ENCODE peak calls at places on chromosomes 5 and 9, in seven cellular contexts. H, M, O, J, Z, X and Y are unnamed samples.

GRCh38 chr5:180135128-180135955 is 63.8 kb upstream of the RNF130 start:
- DNase-seq in M (peak; percentile 92), H (no peak), J (no peak), O (no peak), Z (no peak), X (no peak), Y (no peak)

GRCh38 chr9:76835571-76836283 is 70.2 kb downstream of the PRUNE2 start:
- DNase-seq in X (no peak), M (peak; percentile 62), Z (no peak), O (no peak), H (no peak), J (no peak), Y (no peak)

GRCh38 chr9:118091676-118092490 is 387.7 kb downstream of the TLR4 start:
- DNase-seq in H (no peak), Z (no peak), J (no peak), M (no peak), X (no peak), O (no peak), Y (no peak)

GRCh38 chr9:75892168-75892901 is 1.9 kb downstream of the PCSK5 start:
- DNase-seq in H (peak; percentile 22), M (no peak), Z (peak; percentile 43), J (peak; percentile 13), O (peak; percentile 94), X (peak; percentile 14), Y (no peak)

GRCh38 chr5:76408104-76408644 is 5.1 kb downstream of the IQGAP2 start:
- DNase-seq in H (no peak), X (no peak), J (no peak), M (no peak), Z (no peak), O (no peak), Y (no peak)

GRCh38 chr5:58300346-58300745 is 159.5 kb downstream of the PLK2 start:
- DNase-seq in M (no peak), J (no peak), X (no peak), Z (no peak), O (no peak), H (no peak), Y (no peak)

GRCh38 chr5:35778259-35778769 is 78.4 kb upstream of the IL7R start:
- DNase-seq in M (no peak), X (no peak), J (no peak), H (no peak), O (no peak), Z (no peak), Y (no peak)

GRCh38 chr5:1772634-1773033 is 27.0 kb downstream of the MRPL36 start:
- DNase-seq in O (peak; percentile 16), J (peak; percentile 51), M (no peak), X (peak; percentile 65), Z (no peak), H (peak; percentile 40), Y (no peak)

GRCh38 chr9:87445646-87446045 is 52.0 kb upstream of the DAPK1 start:
- DNase-seq in Z (peak; percentile 65), J (peak; percentile 23), X (no peak), H (peak; percentile 68), O (peak; percentile 60), M (peak; percentile 44), Y (no peak)

GRCh38 chr5:36644727-36645126 is 38.3 kb downstream of the SLC1A3 start:
- DNase-seq in M (no peak), Z (no peak), J (no peak), X (no peak), H (no peak), O (no peak), Y (no peak)